ENCODE peak calls at places on chromosomes 3 and 15, in six cellular contexts. N, F, H, T, R and J are unnamed samples.

GRCh38 chr15:40295297-40295696 is 12.4 kb upstream of the ANKRD63 start:
- DNase-seq in N (no peak), R (no peak), F (no peak), H (no peak), T (no peak), J (peak; percentile 12)

GRCh38 chr3:196518999-196519737 is 4.0 kb upstream of the SMCO1 start:
- DNase-seq in N (peak; percentile 79), R (peak; percentile 86), T (peak; percentile 79), H (peak; percentile 66), F (no peak), J (peak; percentile 71)

GRCh38 chr3:13654330-13655073 is 105.6 kb downstream of the FBLN2 start:
- DNase-seq in H (peak; percentile 23), N (no peak), R (no peak), F (no peak), T (no peak), J (no peak)

GRCh38 chr3:155983834-155984474 is 113.5 kb downstream of the GMPS start:
- DNase-seq in T (peak; percentile 13), R (no peak), N (no peak), H (no peak), F (no peak), J (no peak)

GRCh38 chr3:66983101-66983500 is 15.0 kb upstream of the KBTBD8 start:
- DNase-seq in T (no peak), R (no peak), N (no peak), H (no peak), F (no peak), J (no peak)

GRCh38 chr3:156366559-156366958 is 188.4 kb downstream of the SSR3 start:
- DNase-seq in H (no peak), R (no peak), N (no peak), T (no peak), F (no peak), J (no peak)

GRCh38 chr15:84878504-84878903 is 6.0 kb upstream of the SLC28A1 start:
- DNase-seq in H (peak; percentile 66), N (peak; percentile 59), T (peak; percentile 70), F (peak; percentile 70), R (peak; percentile 55), J (peak; percentile 75)

GRCh38 chr3:173467501-173467900 is 70.0 kb downstream of the NLGN1 start:
- DNase-seq in R (no peak), F (no peak), T (peak; percentile 4), H (no peak), N (peak; percentile 3), J (no peak)

GRCh38 chr3:105177558-105177957 is 189.2 kb upstream of the ALCAM start:
- DNase-seq in N (peak; percentile 48), T (no peak), R (no peak), H (no peak), F (no peak), J (no peak)

GRCh38 chr15:88842156-88842555 is 38.9 kb downstream of the ACAN start:
- DNase-seq in T (no peak), H (no peak), F (no peak), N (no peak), R (no peak), J (no peak)

GRCh38 chr15:71485094-71485693 is 325.2 kb upstream of the NR2E3 start:
- DNase-seq in F (no peak), H (no peak), N (no peak), T (no peak), R (no peak), J (no peak)

GRCh38 chr15:31349233-31350141 is 22.9 kb downstream of the KLF13 start:
- DNase-seq in F (no peak), N (no peak), H (peak; percentile 20), R (no peak), T (no peak), J (no peak)

GRCh38 chr15:31347981-31348803 is 21.6 kb downstream of the KLF13 start:
- DNase-seq in H (no peak), N (no peak), T (no peak), F (no peak), R (no peak), J (no peak)

GRCh38 chr15:31346367-31347066 is 19.9 kb downstream of the KLF13 start:
- DNase-seq in H (no peak), F (no peak), R (no peak), T (no peak), N (no peak), J (no peak)

GRCh38 chr15:31345606-31346366 is 19.2 kb downstream of the KLF13 start:
- DNase-seq in N (no peak), R (no peak), H (no peak), T (no peak), F (no peak), J (no peak)

DNA sequence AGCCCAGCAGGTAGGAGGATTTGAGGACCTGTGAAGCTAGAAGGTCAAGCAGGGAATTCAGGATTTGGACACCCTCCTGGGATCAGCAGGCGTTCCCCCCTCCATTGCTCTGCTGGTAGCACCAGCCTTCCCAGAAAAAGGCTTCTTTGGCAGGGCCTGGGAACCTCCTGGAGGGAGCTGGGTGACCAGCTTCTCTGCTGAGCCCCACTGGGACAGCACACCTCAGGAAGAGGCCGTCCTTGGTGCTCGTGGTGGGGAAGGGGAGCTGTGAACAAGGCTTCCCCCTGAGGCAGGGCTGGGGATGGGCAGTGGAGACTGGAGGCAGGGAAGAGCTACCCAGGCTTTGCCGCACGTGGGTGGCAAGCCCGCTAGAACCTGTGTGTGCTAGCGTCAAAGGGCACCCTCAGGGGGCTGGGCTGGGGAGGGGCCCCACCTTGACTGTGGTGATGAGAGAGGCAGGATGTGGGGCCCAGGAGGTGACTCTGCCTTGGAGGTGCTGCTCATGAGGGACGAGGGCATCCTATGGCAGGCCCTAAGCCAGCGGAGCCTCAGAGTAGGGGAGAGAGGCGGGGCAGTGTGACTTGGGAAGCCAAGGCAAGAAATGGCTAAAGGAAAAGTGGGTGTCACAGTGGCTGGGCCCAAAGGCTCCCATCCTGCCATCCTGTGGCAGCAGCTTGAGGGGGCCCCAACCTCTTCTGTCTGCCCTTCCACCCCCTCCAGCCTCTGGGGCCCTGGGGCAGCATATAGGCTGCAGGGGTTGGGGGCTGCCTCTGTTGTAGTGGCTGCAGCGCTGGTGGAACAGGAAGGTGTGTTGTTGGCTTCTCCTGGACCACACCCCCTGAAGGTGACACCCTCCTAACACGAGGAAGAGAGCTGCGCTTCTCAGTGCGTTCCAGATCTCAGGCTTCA is 20.7 kb downstream of the KLF13 start:
- DNase-seq in F (no peak), R (no peak), N (no peak), T (no peak), H (no peak), J (no peak)
- H3K4me1 ChIP-seq in F (peaks cover 11% of the 10 kb centered on the region), R (peaks cover 24% of the 10 kb centered on the region), N (peaks cover 8% of the 10 kb centered on the region), T (peaks cover 27% of the 10 kb centered on the region), H (peaks cover 65% of the 10 kb centered on the region), J (no peaks in the 10 kb centered on the region)

GRCh38 chr3:29239377-29239776 is 41.5 kb upstream of the RBMS3 start:
- DNase-seq in N (no peak), R (no peak), H (no peak), T (peak; percentile 37), F (no peak), J (no peak)

GRCh38 chr3:29240887-29241286 is 40.0 kb upstream of the RBMS3 start:
- DNase-seq in T (no peak), N (no peak), F (no peak), R (no peak), H (no peak), J (no peak)

GRCh38 chr3:29241855-29242254 is 39.0 kb upstream of the RBMS3 start:
- DNase-seq in F (no peak), T (no peak), R (no peak), H (no peak), N (no peak), J (no peak)

GRCh38 chr3:29236441-29236840 is 44.4 kb upstream of the RBMS3 start:
- DNase-seq in N (no peak), R (no peak), H (no peak), F (no peak), T (no peak), J (no peak)

DNA sequence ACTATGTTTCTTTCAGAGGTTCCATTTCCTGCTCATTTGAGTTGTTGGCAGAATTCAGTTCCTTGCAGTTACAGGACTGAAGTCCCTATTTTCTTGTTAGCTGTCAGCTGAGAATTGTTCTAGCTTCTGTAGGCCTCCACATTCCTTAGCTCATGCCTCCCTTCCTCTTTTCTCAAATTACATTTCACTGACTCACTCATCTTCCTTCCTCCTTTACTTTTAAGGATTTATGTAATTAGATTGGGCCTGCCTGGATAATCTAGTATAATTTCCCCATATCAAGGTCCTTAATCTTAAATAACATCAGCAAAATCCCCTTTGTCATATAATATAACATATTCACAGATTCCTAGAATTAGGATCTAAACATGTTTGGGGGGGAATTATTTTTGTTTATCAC is 40.6 kb upstream of the RBMS3 start:
- DNase-seq in H (no peak), R (peak; percentile 8), N (peak; percentile 37), F (no peak), T (peak; percentile 74), J (no peak)
- H3K4me1 ChIP-seq in H (no peaks in the 10 kb centered on the region), R (peaks cover 4% of the 10 kb centered on the region), N (peaks cover 3% of the 10 kb centered on the region), F (no peaks in the 10 kb centered on the region), T (no peaks in the 10 kb centered on the region), J (no peaks in the 10 kb centered on the region)

GRCh38 chr3:186520957-186521842 is 23.0 kb downstream of the CRYGS start:
- DNase-seq in F (no peak), R (no peak), H (no peak), T (no peak), N (no peak), J (no peak)

GRCh38 chr3:186520436-186520835 is 23.7 kb downstream of the CRYGS start:
- DNase-seq in R (no peak), F (no peak), N (no peak), H (no peak), T (no peak), J (no peak)

GRCh38 chr3:186523434-186523833 is 20.7 kb downstream of the CRYGS start:
- DNase-seq in H (no peak), N (no peak), F (no peak), T (no peak), R (no peak), J (no peak)

GRCh38 chr3:186524616-186525015 is 19.6 kb downstream of the CRYGS start:
- DNase-seq in T (no peak), R (no peak), H (no peak), N (no peak), F (no peak), J (no peak)

DNA sequence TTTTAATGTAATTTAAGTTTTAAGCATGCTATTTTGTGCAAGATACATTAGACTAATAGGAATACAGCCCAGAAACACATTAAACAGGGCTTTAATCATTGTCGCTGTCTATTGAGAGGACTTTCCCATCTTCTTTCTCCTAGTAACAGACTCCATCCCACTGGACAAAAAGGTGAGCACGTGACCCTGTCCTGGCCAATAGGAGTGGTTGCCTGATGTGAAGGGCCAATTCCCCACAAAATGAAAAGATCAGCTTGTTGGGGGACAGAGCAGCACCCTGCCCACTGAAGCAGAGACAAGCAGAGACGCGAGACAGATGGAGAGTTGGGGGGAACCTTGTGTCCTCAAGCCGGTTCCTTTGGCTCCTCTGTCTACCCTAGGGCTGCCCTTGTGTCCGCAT is 21.2 kb downstream of the CRYGS start:
- DNase-seq in F (no peak), H (no peak), T (no peak), N (no peak), R (no peak), J (no peak)
- H3K4me1 ChIP-seq in F (no peaks in the 10 kb centered on the region), H (no peaks in the 10 kb centered on the region), T (peaks cover 6% of the 10 kb centered on the region), N (no peaks in the 10 kb centered on the region), R (peaks cover 4% of the 10 kb centered on the region), J (no peaks in the 10 kb centered on the region)

GRCh38 chr3:47149339-47149933 is 14.5 kb downstream of the SETD2 start:
- DNase-seq in H (no peak), T (no peak), F (no peak), N (no peak), R (no peak), J (no peak)

GRCh38 chr3:47152578-47152977 is 11.3 kb downstream of the SETD2 start:
- DNase-seq in F (no peak), R (no peak), H (no peak), T (peak; percentile 30), N (no peak), J (no peak)

GRCh38 chr3:47156418-47156817 is 7.5 kb downstream of the SETD2 start:
- DNase-seq in F (no peak), H (no peak), N (no peak), T (no peak), R (no peak), J (no peak)

GRCh38 chr3:47151836-47152235 is 12.1 kb downstream of the SETD2 start:
- DNase-seq in R (no peak), T (no peak), F (no peak), N (no peak), H (no peak), J (no peak)
- H3K4me1 ChIP-seq in R (no peaks in the 10 kb centered on the region), T (no peaks in the 10 kb centered on the region), F (peaks cover 6% of the 10 kb centered on the region), N (no peaks in the 10 kb centered on the region), H (no peaks in the 10 kb centered on the region), J (no peaks in the 10 kb centered on the region)